ENCODE peak calls at places on chromosomes 12 and 14, in six cellular contexts. H is stimulated activated CD8-positive, alpha-beta memory T cell treated with anti-CD3 and anti-CD28 coated beads, Interleukin-15, amount 100 ng/mL, for 1 hour; N is NCI-H2171; Q is fibroblast of the conjunctiva; K is C1 segment of cervical spinal cord; B is COR-L47. X is an unnamed sample.

GRCh38 chr14:101068958-101069549 is 165.5 kb upstream of the RTL1 start:
- DNase-seq in H (no peak), N (no peak), Q (no peak), K (no peak), B (no peak), X (no peak)

GRCh38 chr14:94473666-94474410 is 2.2 kb downstream of the SERPINA9 start:
- DNase-seq in H (no peak), N (no peak), Q (no peak), K (no peak), B (no peak), X (no peak)

GRCh38 chr12:12839886-12840285 is 26.7 kb downstream of the DDX47 start:
- DNase-seq in H (no peak), N (no peak), Q (peak), K (no peak), B (no peak), X (peak)

GRCh38 chr14:77880056-77880455 is 80.1 kb downstream of the ADCK1 start:
- DNase-seq in H (no peak), N (no peak), Q (no peak), K (no peak), B (no peak), X (no peak)

GRCh38 chr14:74804219-74804825 is 41.2 kb downstream of the YLPM1 start:
- DNase-seq in H (no peak), N (no peak), Q (peak), K (no peak), B (peak), X (peak)

GRCh38 chr14:68404652-68405183 is 388.1 kb downstream of the ZFP36L1 start:
- DNase-seq in H (no peak), N (no peak), Q (no peak), K (no peak), B (no peak), X (no peak)

GRCh38 chr12:102811125-102811737 is 105.8 kb downstream of the PAH start:
- DNase-seq in H (no peak), N (peak), Q (no peak), K (no peak), B (peak), X (peak)

GRCh38 chr12:30822385-30823139 is 67.8 kb upstream of the CAPRIN2 start:
- DNase-seq in H (no peak), N (no peak), Q (no peak), K (peak), B (no peak), X (peak)

GRCh38 chr14:82546401-82546800 is 1012.7 kb upstream of the SEL1L start:
- DNase-seq in H (no peak), N (no peak), Q (no peak), K (no peak), B (no peak), X (no peak)

GRCh38 chr12:46267618-46268348 is 1.1 kb downstream of the SLC38A1 start:
- DNase-seq in H (no peak), N (no peak), Q (no peak), K (peak), B (no peak), X (peak)

GRCh38 chr12:71708658-71709057 is 22.8 kb downstream of the TMEM19 start:
- DNase-seq in H (no peak), N (no peak), Q (no peak), K (no peak), B (no peak), X (no peak)

GRCh38 chr12:24496755-24497154 is 452.1 kb downstream of the BCAT1 start:
- DNase-seq in H (no peak), N (no peak), Q (no peak), K (no peak), B (no peak), X (no peak)